ENCODE peak calls at places on chromosomes 12 and 14, in ten cellular contexts. A is fibroblast of mammary gland, T is nephron progenitor cell, S is ovary, N is neural progenitor cell, B is WTC11, L is neural crest cell, U is WERI-Rb-1, V is endothelial cell, D is left ventricle myocardium inferior. K is an unnamed sample.

GRCh38 chr14:65487783-65488578 is 75.5 kb downstream of the FUT8 start:
- DNase-seq in T (no peak), N (peak; percentile 21), V (no peak), A (no peak), U (no peak), D (no peak), L (no peak), S (no peak), B (no peak), K (no peak)

GRCh38 chr12:49092086-49092815 is 2.4 kb downstream of the DHH start:
- DNase-seq in S (peak; percentile 62), B (peak; percentile 74), U (peak; percentile 77), L (peak; percentile 73), A (peak; percentile 41), D (peak; percentile 37), N (peak; percentile 90), V (peak; percentile 64), T (peak; percentile 65), K (peak; percentile 63)

GRCh38 chr14:72657214-72657921 is 236.5 kb downstream of the DPF3 start:
- DNase-seq in D (no peak), A (peak; percentile 59), B (no peak), T (no peak), N (no peak), L (no peak), S (no peak), U (no peak), V (no peak), K (no peak)

GRCh38 chr14:29518335-29518734 is 409.3 kb downstream of the PRKD1 start:
- DNase-seq in U (no peak), S (no peak), B (no peak), N (no peak), A (peak; percentile 36), D (no peak), V (no peak), L (no peak), T (no peak), K (no peak)

GRCh38 chr12:107145397-107145796 is 52.0 kb upstream of the CRY1 start:
- DNase-seq in V (no peak), U (no peak), A (peak; percentile 10), D (no peak), T (no peak), B (no peak), N (no peak), L (no peak), S (no peak), K (no peak)

GRCh38 chr12:67804168-67804567 is 155.6 kb downstream of the DYRK2 start:
- DNase-seq in B (no peak), V (no peak), S (no peak), L (no peak), N (no peak), U (no peak), D (no peak), T (no peak), A (no peak), K (no peak)

GRCh38 chr12:68451261-68452091 is 119.3 kb upstream of the MDM1 start:
- DNase-seq in A (peak; percentile 82), T (no peak), B (no peak), S (peak; percentile 50), N (no peak), L (no peak), V (no peak), U (no peak), D (peak; percentile 15), K (no peak)

GRCh38 chr14:33922125-33922524 is 28.7 kb downstream of the EGLN3 start:
- DNase-seq in U (no peak), S (no peak), N (no peak), B (no peak), V (no peak), A (no peak), D (no peak), T (no peak), L (no peak), K (no peak)

GRCh38 chr12:101407054-101407437 is 526 bp downstream of the ARL1 start:
- DNase-seq in U (no peak), L (no peak), S (no peak), A (no peak), N (peak; percentile 64), B (no peak), V (no peak), D (no peak), T (no peak), K (no peak)

GRCh38 chr14:103819503-103820307 is 27.7 kb downstream of the PPP1R13B start:
- DNase-seq in U (peak; percentile 20), S (peak; percentile 69), B (peak; percentile 62), D (peak; percentile 49), N (peak; percentile 61), V (peak; percentile 19), T (peak; percentile 25), A (peak; percentile 35), L (no peak), K (peak; percentile 85)

GRCh38 chr14:24436355-24437019 is 6.1 kb downstream of the SDR39U1 start:
- DNase-seq in D (no peak), L (peak; percentile 38), T (peak; percentile 39), V (peak; percentile 52), B (no peak), A (peak; percentile 92), U (peak; percentile 50), N (peak; percentile 66), S (peak; percentile 51), K (peak; percentile 45)

DNA sequence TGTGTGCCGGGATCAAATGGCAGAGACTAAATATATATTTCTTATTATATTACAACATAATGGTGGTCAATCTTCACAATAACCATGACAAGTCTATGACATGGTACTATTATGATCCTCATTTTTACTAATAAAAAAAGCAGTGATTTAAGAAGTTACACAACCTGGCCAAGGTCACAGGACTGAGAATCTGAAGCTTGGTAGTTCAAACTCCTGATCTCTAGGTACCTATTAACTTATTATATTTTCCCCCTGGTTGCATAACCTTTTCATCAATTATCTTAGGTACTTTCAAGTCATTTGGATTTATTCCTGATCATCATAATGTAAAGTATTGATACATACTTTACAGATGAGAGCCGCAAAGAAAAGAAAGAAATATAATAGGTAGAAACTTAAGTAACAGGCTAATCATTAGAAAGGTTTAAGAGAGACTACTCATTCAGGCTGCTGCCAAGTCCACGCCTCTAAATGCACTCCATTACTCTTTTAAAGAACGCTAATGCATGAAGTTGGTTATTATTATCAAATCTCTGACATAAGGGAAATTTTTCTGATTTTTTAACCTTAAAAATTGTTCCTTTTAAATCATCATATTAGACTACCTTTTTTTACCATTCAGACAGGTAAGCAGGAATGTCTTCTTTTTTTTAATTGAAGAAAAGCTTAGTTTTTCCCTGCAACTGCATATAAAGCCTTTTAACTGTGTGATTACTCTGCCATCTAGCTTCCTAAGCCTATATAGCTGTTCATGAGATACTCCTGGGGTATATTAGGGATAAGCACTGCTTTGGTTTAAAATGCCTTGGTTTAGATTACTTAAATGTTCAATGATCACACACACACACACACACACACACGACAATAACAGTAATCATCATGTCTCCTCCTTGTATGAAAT is 35.6 kb downstream of the RPS29 start:
- DNase-seq in V (no peak), B (no peak), S (no peak), A (peak; percentile 36), T (no peak), L (no peak), D (no peak), N (peak; percentile 20), U (no peak), K (no peak)
- TF ChIP-seq CTCF in V (no peak), B (no peak), S (no peak), A (peak; percentile 46), T (no peak), L (peak; percentile 57), D (no peak), N (peak; percentile 61), U (no peak), K (peak; percentile 24)

GRCh38 chr12:52307836-52308806 is 13.1 kb downstream of the KRT83 start:
- DNase-seq in N (peak; percentile 88), A (no peak), L (peak; percentile 69), T (peak; percentile 87), D (peak; percentile 35), S (no peak), V (peak; percentile 71), B (peak; percentile 77), U (peak; percentile 47), K (peak; percentile 74)

GRCh38 chr12:52310622-52311281 is 10.4 kb downstream of the KRT83 start:
- DNase-seq in L (no peak), U (no peak), N (no peak), S (no peak), A (no peak), D (no peak), V (no peak), B (no peak), T (no peak), K (no peak)

GRCh38 chr12:52308807-52309425 is 12.3 kb downstream of the KRT83 start:
- DNase-seq in U (no peak), N (no peak), L (no peak), S (no peak), B (no peak), A (no peak), V (no peak), T (no peak), D (no peak), K (no peak)

GRCh38 chr12:52300796-52301691 is 9.7 kb upstream of the KRT81 start:
- DNase-seq in A (peak; percentile 18), T (peak; percentile 42), B (peak; percentile 52), D (no peak), V (no peak), U (no peak), L (no peak), S (no peak), N (no peak), K (no peak)

GRCh38 chr12:52305921-52306705 is 14.8 kb upstream of the KRT81 start:
- DNase-seq in S (no peak), A (no peak), B (no peak), V (peak; percentile 18), U (no peak), L (no peak), T (no peak), D (no peak), N (no peak), K (no peak)
- TF ChIP-seq CTCF in S (no peak), A (peak; percentile 18), B (no peak), V (peak; percentile 16), U (peak; percentile 49), L (peak; percentile 40), T (peak; percentile 35), D (peak; percentile 32), N (peak; percentile 49), K (peak; percentile 41)

GRCh38 chr12:7078163-7078562 is 14.1 kb downstream of the C1R start:
- DNase-seq in B (no peak), L (no peak), S (no peak), T (no peak), V (no peak), D (no peak), N (no peak), A (no peak), U (no peak), K (no peak)
- TF ChIP-seq CTCF in B (no peak), L (no peak), S (no peak), T (peak; percentile 7), V (no peak), D (no peak), N (no peak), A (no peak), U (no peak), K (no peak)

DNA sequence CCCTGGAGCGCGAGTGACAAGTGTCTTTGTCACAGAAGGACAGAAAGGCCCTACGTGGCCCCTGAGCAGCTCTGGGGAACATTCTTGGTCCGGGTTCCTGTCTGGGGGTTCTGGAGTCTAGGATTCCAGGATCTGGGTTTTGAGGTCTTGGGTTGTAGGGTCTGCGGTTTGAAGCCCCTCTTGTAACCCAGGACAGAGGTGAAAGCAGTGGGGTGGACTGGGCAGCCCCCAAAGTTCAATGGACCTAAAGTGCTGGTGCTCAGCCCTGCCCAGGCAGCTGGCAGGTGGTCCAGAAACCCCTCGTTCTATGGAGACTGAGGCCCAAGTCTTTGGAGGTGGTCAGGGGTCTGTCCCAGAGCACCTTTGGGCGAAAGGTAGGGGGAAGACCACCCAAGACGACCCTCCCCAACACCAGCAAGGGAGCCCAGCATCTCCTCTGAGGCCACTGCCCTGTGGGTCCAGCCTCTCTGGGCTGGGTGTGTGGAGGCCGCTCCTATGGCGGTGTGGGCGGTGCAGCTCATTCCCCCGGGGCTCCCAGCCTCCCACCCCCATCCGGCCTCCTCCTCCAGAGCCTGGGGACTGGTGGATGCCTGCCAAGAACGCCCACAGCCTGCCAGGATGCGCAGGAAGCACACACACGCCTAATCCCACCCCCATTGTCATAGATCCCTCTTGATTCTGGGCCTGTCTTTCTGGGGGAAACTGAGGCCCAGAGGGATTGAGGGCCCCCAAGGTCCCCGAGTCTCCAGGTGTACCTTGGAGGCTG is 30.2 kb upstream of the ANKRD9 start:
- DNase-seq in S (peak; percentile 79), T (no peak), V (no peak), U (no peak), L (no peak), N (no peak), A (peak; percentile 71), D (peak; percentile 72), B (no peak), K (peak; percentile 99)
- TF ChIP-seq CTCF in S (no peak), T (no peak), V (no peak), U (no peak), L (no peak), N (no peak), A (no peak), D (no peak), B (no peak), K (no peak)

K was measured in BE2C.